ENCODE peak calls at places on chromosomes 3 and 15, in five cellular contexts. One of them, this sample, is unnamed.

GRCh38 chr15:101267320-101268104 is 9.8 kb downstream of the SELENOS start:
- DNase-seq in suprapubic skin: no peak
- DNase-seq in transverse colon: no peak
- DNase-seq in A549: no peak
- DNase-seq in sigmoid colon: no peak
- DNase-seq in this sample: no peak

GRCh38 chr3:105449393-105449792 is 82.7 kb downstream of the ALCAM start:
- DNase-seq in suprapubic skin: no peak
- DNase-seq in transverse colon: no peak
- DNase-seq in A549: no peak
- DNase-seq in sigmoid colon: no peak
- DNase-seq in this sample: no peak

GRCh38 chr3:38960953-38961622 is 90.7 kb downstream of the SCN11A start:
- DNase-seq in suprapubic skin: no peak
- DNase-seq in transverse colon: peak; percentile 51
- DNase-seq in A549: peak; percentile 60
- DNase-seq in sigmoid colon: no peak
- DNase-seq in this sample: no peak

GRCh38 chr3:115100172-115100571 is 46.9 kb downstream of the ZBTB20 start:
- DNase-seq in suprapubic skin: no peak
- DNase-seq in transverse colon: no peak
- DNase-seq in A549: peak; percentile 52
- DNase-seq in sigmoid colon: no peak
- DNase-seq in this sample: no peak

GRCh38 chr3:54856271-54856670 is 71.6 kb downstream of the LRTM1 start:
- DNase-seq in suprapubic skin: no peak
- DNase-seq in transverse colon: no peak
- DNase-seq in A549: no peak
- DNase-seq in sigmoid colon: no peak
- DNase-seq in this sample: no peak

GRCh38 chr3:128320551-128321340 is 145.9 kb downstream of the DNAJB8 start:
- DNase-seq in suprapubic skin: peak; percentile 31
- DNase-seq in transverse colon: no peak
- DNase-seq in A549: no peak
- DNase-seq in sigmoid colon: peak; percentile 37
- DNase-seq in this sample: no peak

GRCh38 chr3:70224337-70224736 is 88.1 kb downstream of the MDFIC2 start:
- DNase-seq in suprapubic skin: no peak
- DNase-seq in transverse colon: no peak
- DNase-seq in A549: no peak
- DNase-seq in sigmoid colon: no peak
- DNase-seq in this sample: no peak

GRCh38 chr15:26115229-26115943 is 252.3 kb upstream of the ATP10A start:
- DNase-seq in suprapubic skin: no peak
- DNase-seq in transverse colon: no peak
- DNase-seq in A549: no peak
- DNase-seq in sigmoid colon: no peak
- DNase-seq in this sample: no peak

GRCh38 chr3:15497984-15498383 is 23.5 kb downstream of the COLQ start:
- DNase-seq in suprapubic skin: peak; percentile 21
- DNase-seq in transverse colon: no peak
- DNase-seq in A549: no peak
- DNase-seq in sigmoid colon: no peak
- DNase-seq in this sample: no peak

GRCh38 chr15:54772663-54773062 is 424.1 kb downstream of the RSL24D1 start:
- DNase-seq in suprapubic skin: no peak
- DNase-seq in transverse colon: no peak
- DNase-seq in A549: no peak
- DNase-seq in sigmoid colon: no peak
- DNase-seq in this sample: no peak

GRCh38 chr3:50237133-50237651 is 1.2 kb downstream of the GNAI2 start:
- DNase-seq in suprapubic skin: no peak
- DNase-seq in transverse colon: no peak
- DNase-seq in A549: no peak
- DNase-seq in sigmoid colon: no peak
- DNase-seq in this sample: no peak

GRCh38 chr3:9615003-9615628 is 34.2 kb upstream of the MTMR14 start:
- DNase-seq in suprapubic skin: no peak
- DNase-seq in transverse colon: no peak
- DNase-seq in A549: no peak
- DNase-seq in sigmoid colon: no peak
- DNase-seq in this sample: no peak

GRCh38 chr3:166446986-166447385 is 609.8 kb upstream of the BCHE start:
- DNase-seq in suprapubic skin: no peak
- DNase-seq in transverse colon: no peak
- DNase-seq in A549: no peak
- DNase-seq in sigmoid colon: no peak
- DNase-seq in this sample: no peak

GRCh38 chr3:9957214-9957613 is 5.0 kb upstream of the PRRT3 start:
- DNase-seq in suprapubic skin: no peak
- DNase-seq in transverse colon: no peak
- DNase-seq in A549: no peak
- DNase-seq in sigmoid colon: no peak
- DNase-seq in this sample: no peak

GRCh38 chr3:171444291-171444690 is 15.9 kb downstream of the TNIK start:
- DNase-seq in suprapubic skin: no peak
- DNase-seq in transverse colon: no peak
- DNase-seq in A549: no peak
- DNase-seq in sigmoid colon: no peak
- DNase-seq in this sample: no peak

GRCh38 chr3:30770387-30770786 is 124.1 kb downstream of the GADL1 start:
- DNase-seq in suprapubic skin: no peak
- DNase-seq in transverse colon: peak; percentile 15
- DNase-seq in A549: peak; percentile 66
- DNase-seq in sigmoid colon: no peak
- DNase-seq in this sample: no peak

GRCh38 chr3:159711560-159712333 is 276.9 kb upstream of the IL12A start:
- DNase-seq in suprapubic skin: no peak
- DNase-seq in transverse colon: no peak
- DNase-seq in A549: peak; percentile 47
- DNase-seq in sigmoid colon: no peak
- DNase-seq in this sample: no peak

GRCh38 chr3:64143399-64144130 is 81.7 kb downstream of the PRICKLE2 start:
- DNase-seq in suprapubic skin: no peak
- DNase-seq in transverse colon: no peak
- DNase-seq in A549: peak; percentile 33
- DNase-seq in sigmoid colon: no peak
- DNase-seq in this sample: no peak

GRCh38 chr15:100704281-100705055 is 102.1 kb downstream of the ASB7 start:
- DNase-seq in suprapubic skin: no peak
- DNase-seq in transverse colon: no peak
- DNase-seq in A549: no peak
- DNase-seq in sigmoid colon: no peak
- DNase-seq in this sample: no peak

GRCh38 chr15:31241888-31242287 is 84.7 kb upstream of the KLF13 start:
- DNase-seq in suprapubic skin: no peak
- DNase-seq in transverse colon: no peak
- DNase-seq in A549: no peak
- DNase-seq in sigmoid colon: no peak
- DNase-seq in this sample: no peak

GRCh38 chr3:435969-436492 is 239.5 kb downstream of the CHL1 start:
- DNase-seq in suprapubic skin: no peak
- DNase-seq in transverse colon: no peak
- DNase-seq in A549: no peak
- DNase-seq in sigmoid colon: no peak
- DNase-seq in this sample: no peak

GRCh38 chr15:75043509-75044257 is 20.3 kb downstream of the PPCDC start:
- DNase-seq in suprapubic skin: peak; percentile 97
- DNase-seq in transverse colon: peak; percentile 91
- DNase-seq in A549: peak; percentile 48
- DNase-seq in sigmoid colon: peak; percentile 98
- DNase-seq in this sample: peak; percentile 99
- H3K4me3 ChIP-seq in suprapubic skin: peak overlapping the region; percentile 18
- H3K4me3 ChIP-seq in transverse colon: peak overlapping the region; percentile 1
- H3K4me3 ChIP-seq in A549: no peak overlapping the region
- H3K4me3 ChIP-seq in sigmoid colon: no peak overlapping the region
- H3K4me3 ChIP-seq in this sample: peak overlapping the region; percentile 20

GRCh38 chr15:73397461-73397860 is 28.7 kb upstream of the HCN4 start:
- DNase-seq in suprapubic skin: no peak
- DNase-seq in transverse colon: no peak
- DNase-seq in A549: no peak
- DNase-seq in sigmoid colon: no peak
- DNase-seq in this sample: no peak
- H3K4me1 ChIP-seq in suprapubic skin: no peaks in the 10 kb centered on the region
- H3K4me1 ChIP-seq in transverse colon: no peaks in the 10 kb centered on the region
- H3K4me1 ChIP-seq in A549: no peaks in the 10 kb centered on the region
- H3K4me1 ChIP-seq in sigmoid colon: no peaks in the 10 kb centered on the region
- H3K4me1 ChIP-seq in this sample: peaks cover 5% of the 10 kb centered on the region

GRCh38 chr3:80424951-80425350 is 657.2 kb upstream of the ROBO1 start:
- DNase-seq in suprapubic skin: no peak
- DNase-seq in transverse colon: no peak
- DNase-seq in A549: no peak
- DNase-seq in sigmoid colon: no peak
- DNase-seq in this sample: no peak
- TF ChIP-seq EP300 in suprapubic skin: no peak
- TF ChIP-seq EP300 in transverse colon: no peak
- TF ChIP-seq EP300 in A549: no peak
- TF ChIP-seq EP300 in sigmoid colon: no peak
- TF ChIP-seq EP300 in this sample: no peak

DNA sequence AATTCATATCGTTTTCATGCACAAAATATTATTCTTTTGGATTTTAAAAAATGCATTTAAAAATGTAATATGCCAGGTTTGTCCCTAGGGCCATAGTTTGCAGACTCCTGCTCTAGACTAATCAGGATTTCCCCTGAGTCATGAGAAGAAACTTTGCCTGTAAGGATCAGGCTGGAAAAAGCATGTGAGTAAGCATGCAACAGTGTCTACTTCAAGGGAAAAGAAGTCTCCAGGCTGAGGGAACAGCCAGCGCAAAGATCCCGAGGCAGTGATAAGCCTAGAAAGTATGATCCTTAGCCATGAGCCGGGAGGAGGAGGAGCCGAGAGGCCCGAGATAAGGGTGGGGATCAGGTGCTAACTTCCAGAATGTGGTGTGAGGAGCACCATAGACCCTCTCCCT is 382.9 kb upstream of the CFAP20DC start:
- DNase-seq in suprapubic skin: no peak
- DNase-seq in transverse colon: no peak
- DNase-seq in A549: no peak
- DNase-seq in sigmoid colon: no peak
- DNase-seq in this sample: no peak
- H3K4me3 ChIP-seq in suprapubic skin: no peak overlapping the region
- H3K4me3 ChIP-seq in transverse colon: no peak overlapping the region
- H3K4me3 ChIP-seq in A549: no peak overlapping the region
- H3K4me3 ChIP-seq in sigmoid colon: no peak overlapping the region
- H3K4me3 ChIP-seq in this sample: no peak overlapping the region

DNA sequence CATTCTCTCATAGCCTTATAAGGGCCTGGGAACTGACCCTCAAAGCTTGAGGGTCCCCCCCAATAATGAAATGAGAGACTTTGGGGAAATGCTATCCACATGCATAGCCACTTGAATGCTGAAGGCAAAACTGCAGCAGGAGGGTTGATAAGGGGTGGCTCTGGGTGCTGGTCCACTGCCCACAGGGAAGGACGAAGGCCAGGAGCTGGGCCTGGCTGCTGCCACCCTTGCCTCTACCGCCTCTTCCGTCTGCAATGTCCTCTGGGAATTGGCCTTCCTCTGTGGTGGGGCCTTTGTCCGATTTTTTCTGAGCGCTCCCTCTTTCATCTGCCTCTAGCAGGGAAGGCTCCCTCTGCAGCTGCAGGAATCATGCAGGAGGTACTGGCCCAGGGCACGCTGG is 41.0 kb downstream of the OCA2 start:
- DNase-seq in suprapubic skin: no peak
- DNase-seq in transverse colon: no peak
- DNase-seq in A549: no peak
- DNase-seq in sigmoid colon: no peak
- DNase-seq in this sample: peak; percentile 57
- H3K4me1 ChIP-seq in suprapubic skin: no peaks in the 10 kb centered on the region
- H3K4me1 ChIP-seq in transverse colon: no peaks in the 10 kb centered on the region
- H3K4me1 ChIP-seq in A549: no peaks in the 10 kb centered on the region
- H3K4me1 ChIP-seq in sigmoid colon: no peaks in the 10 kb centered on the region
- H3K4me1 ChIP-seq in this sample: no peaks in the 10 kb centered on the region

GRCh38 chr3:177448987-177449975 is 252.0 kb upstream of the TBL1XR1 start:
- DNase-seq in suprapubic skin: no peak
- DNase-seq in transverse colon: no peak
- DNase-seq in A549: no peak
- DNase-seq in sigmoid colon: no peak
- DNase-seq in this sample: no peak
- TF ChIP-seq EP300 in suprapubic skin: no peak
- TF ChIP-seq EP300 in transverse colon: no peak
- TF ChIP-seq EP300 in A549: no peak
- TF ChIP-seq EP300 in sigmoid colon: no peak
- TF ChIP-seq EP300 in this sample: peak; percentile 29

DNA sequence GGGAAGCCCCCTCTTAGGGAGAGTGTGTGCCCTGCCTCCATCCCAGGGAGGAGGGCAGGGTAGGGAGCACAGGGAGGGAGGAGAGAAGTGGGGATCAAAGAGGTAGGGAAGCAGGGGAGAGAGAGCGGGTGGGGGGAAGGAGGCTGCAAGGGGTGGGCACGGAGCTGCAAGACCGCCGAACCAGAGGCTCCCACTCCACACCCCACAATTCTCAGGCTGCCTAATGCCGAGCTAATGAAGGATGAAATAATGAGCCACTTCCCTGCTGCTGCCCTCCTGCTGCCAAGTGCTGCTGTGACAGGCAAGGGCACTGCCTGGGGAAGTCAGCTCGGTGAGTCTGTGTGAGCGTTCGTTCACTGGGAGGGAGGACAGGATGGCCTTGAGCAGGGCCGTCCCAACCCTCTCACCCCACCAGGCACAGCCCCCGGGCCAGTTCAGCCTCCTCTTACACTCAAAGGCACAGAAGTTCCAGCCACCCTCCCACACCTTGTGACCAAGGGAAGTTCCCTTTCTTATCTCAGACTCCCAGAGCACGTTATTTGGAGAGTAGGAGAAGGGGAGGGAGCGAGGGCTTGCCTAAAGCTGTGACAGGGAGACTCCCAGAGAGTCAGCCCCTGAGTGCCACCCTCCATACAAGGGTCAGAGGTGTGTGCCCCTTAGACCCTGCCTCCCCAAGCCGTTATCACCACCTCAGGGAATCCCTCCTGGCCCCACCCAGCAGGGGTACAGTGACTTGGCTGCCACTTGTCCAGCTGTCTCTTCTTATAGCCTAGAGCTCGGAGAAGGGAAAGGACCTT is 12.4 kb downstream of the GLYCTK start:
- DNase-seq in suprapubic skin: no peak
- DNase-seq in transverse colon: no peak
- DNase-seq in A549: peak; percentile 38
- DNase-seq in sigmoid colon: no peak
- DNase-seq in this sample: no peak
- H3K4me3 ChIP-seq in suprapubic skin: no peak overlapping the region
- H3K4me3 ChIP-seq in transverse colon: no peak overlapping the region
- H3K4me3 ChIP-seq in A549: no peak overlapping the region
- H3K4me3 ChIP-seq in sigmoid colon: no peak overlapping the region
- H3K4me3 ChIP-seq in this sample: no peak overlapping the region